ENCODE peak calls at places on chromosomes 2 and 18, in six cellular contexts. Z is GM12878, V is IMR-90, D is HepG2, E is K562, W is A549. H is an unnamed sample.

GRCh38 chr2:119011162-119011909 is 69.3 kb downstream of the MARCO start:
- DNase-seq in Z (no peak), V (peak), D (peak), E (peak), W (peak), H (peak)

GRCh38 chr18:50405582-50406271 is 30.9 kb downstream of the SKA1 start:
- DNase-seq in Z (no peak), V (no peak), D (no peak), E (no peak), W (no peak), H (no peak)

GRCh38 chr18:50709215-50709614 is 110.6 kb downstream of the MRO start:
- DNase-seq in Z (no peak), V (no peak), D (no peak), E (no peak), W (no peak), H (no peak)

GRCh38 chr2:51013870-51014526 is 17.9 kb downstream of the NRXN1 start:
- DNase-seq in Z (no peak), V (peak), D (no peak), E (no peak), W (no peak), H (no peak)

GRCh38 chr2:242019344-242019743 is 149.8 kb downstream of the RTP5 start:
- DNase-seq in Z (no peak), V (no peak), D (no peak), E (no peak), W (no peak), H (no peak)

GRCh38 chr2:12110074-12110473 is 363.6 kb downstream of the LPIN1 start:
- DNase-seq in Z (no peak), V (peak), D (no peak), E (no peak), W (no peak), H (no peak)

GRCh38 chr18:61833387-61833786 is 59.4 kb downstream of the RNF152 start:
- DNase-seq in Z (peak), V (peak), D (no peak), E (no peak), W (no peak), H (no peak)

GRCh38 chr2:137223722-137224121 is 458.4 kb downstream of the THSD7B start:
- DNase-seq in Z (no peak), V (no peak), D (no peak), E (no peak), W (no peak), H (no peak)

GRCh38 chr2:150136407-150136806 is 351.1 kb downstream of the RND3 start:
- DNase-seq in Z (no peak), V (no peak), D (no peak), E (no peak), W (no peak), H (no peak)

GRCh38 chr18:10536270-10536669 is 10.4 kb downstream of the NAPG start:
- DNase-seq in Z (no peak), V (peak), D (no peak), E (no peak), W (no peak), H (no peak)

GRCh38 chr18:42028232-42028832 is 73.3 kb downstream of the PIK3C3 start:
- DNase-seq in Z (no peak), V (peak), D (peak), E (peak), W (peak), H (peak)

GRCh38 chr2:238946586-238947242 is 98.8 kb downstream of the TWIST2 start:
- DNase-seq in Z (no peak), V (no peak), D (no peak), E (no peak), W (no peak), H (no peak)

GRCh38 chr18:6009751-6010150 is 114.4 kb upstream of the TMEM200C start:
- DNase-seq in Z (no peak), V (peak), D (no peak), E (no peak), W (no peak), H (no peak)

GRCh38 chr2:215749092-215749957 is 264.0 kb downstream of the MREG start:
- DNase-seq in Z (no peak), V (peak), D (peak), E (no peak), W (no peak), H (no peak)

GRCh38 chr2:218010838-218011616 is 8.2 kb upstream of the TNS1 start:
- DNase-seq in Z (no peak), V (no peak), D (no peak), E (no peak), W (no peak), H (peak)

GRCh38 chr2:32626591-32627221 is 1.1 kb upstream of the TTC27 start:
- DNase-seq in Z (no peak), V (no peak), D (no peak), E (no peak), W (no peak), H (no peak)

GRCh38 chr18:55588876-55589595 is 1.0 kb upstream of the TCF4 start:
- DNase-seq in Z (no peak), V (peak), D (no peak), E (no peak), W (no peak), H (no peak)

GRCh38 chr2:158725496-158725895 is 69.6 kb upstream of the DAPL1 start:
- DNase-seq in Z (no peak), V (no peak), D (no peak), E (no peak), W (no peak), H (no peak)

GRCh38 chr2:133512121-133512520 is 56.1 kb downstream of the NCKAP5 start:
- DNase-seq in Z (no peak), V (no peak), D (no peak), E (no peak), W (no peak), H (no peak)

GRCh38 chr18:69400976-69401474 is 337 bp downstream of the DOK6 start:
- DNase-seq in Z (no peak), V (peak), D (no peak), E (no peak), W (peak), H (peak)

GRCh38 chr18:10059610-10060468 is 146.0 kb downstream of the VAPA start:
- DNase-seq in Z (no peak), V (peak), D (no peak), E (no peak), W (no peak), H (no peak)

GRCh38 chr18:80253871-80254492 is 6.7 kb upstream of the PARD6G start:
- DNase-seq in Z (no peak), V (no peak), D (no peak), E (peak), W (no peak), H (peak)

GRCh38 chr2:213187833-213188532 is 36.6 kb upstream of the IKZF2 start:
- DNase-seq in Z (no peak), V (peak), D (peak), E (no peak), W (peak), H (no peak)

GRCh38 chr2:105597831-105598293 is 146.8 kb upstream of the NCK2 start:
- DNase-seq in Z (no peak), V (no peak), D (no peak), E (no peak), W (no peak), H (no peak)

GRCh38 chr2:32611366-32611765 is 16.5 kb upstream of the TTC27 start:
- DNase-seq in Z (no peak), V (no peak), D (peak), E (no peak), W (no peak), H (no peak)

GRCh38 chr2:42296226-42296625 is 64.8 kb downstream of the COX7A2L start:
- DNase-seq in Z (peak), V (no peak), D (no peak), E (no peak), W (no peak), H (no peak)

GRCh38 chr2:114010001-114010400 is 120.1 kb downstream of the ACTR3 start:
- DNase-seq in Z (no peak), V (peak), D (no peak), E (no peak), W (no peak), H (no peak)

GRCh38 chr2:201261471-201261870 is 1.1 kb downstream of the CASP8 start:
- DNase-seq in Z (no peak), V (no peak), D (no peak), E (no peak), W (no peak), H (no peak)

GRCh38 chr2:63189026-63189425 is 138.4 kb downstream of the OTX1 start:
- DNase-seq in Z (peak), V (peak), D (peak), E (peak), W (peak), H (peak)

GRCh38 chr2:134399096-134399495 is 145.2 kb downstream of the MGAT5 start:
- DNase-seq in Z (no peak), V (no peak), D (no peak), E (no peak), W (no peak), H (no peak)

GRCh38 chr2:231191896-231192872 is 6.2 kb upstream of the ARMC9 start:
- DNase-seq in Z (no peak), V (peak), D (peak), E (peak), W (peak), H (peak)
- TF ChIP-seq BHLHE40 in Z (no peak), V (no peak), D (no peak), E (no peak), W (no peak), H (no peak)

GRCh38 chr2:240965296-240965904 is 33.0 kb upstream of the SNED1 start:
- DNase-seq in Z (no peak), V (no peak), D (no peak), E (no peak), W (no peak), H (no peak)

GRCh38 chr2:240963065-240963375 is 35.4 kb upstream of the SNED1 start:
- DNase-seq in Z (no peak), V (no peak), D (no peak), E (no peak), W (no peak), H (no peak)

GRCh38 chr2:240963376-240964220 is 34.8 kb upstream of the SNED1 start:
- DNase-seq in Z (no peak), V (no peak), D (no peak), E (no peak), W (no peak), H (no peak)

GRCh38 chr2:240964854-240965295 is 33.5 kb upstream of the SNED1 start:
- DNase-seq in Z (no peak), V (no peak), D (no peak), E (no peak), W (no peak), H (no peak)

GRCh38 chr2:240964221-240964853 is 34.1 kb upstream of the SNED1 start:
- DNase-seq in Z (no peak), V (no peak), D (no peak), E (no peak), W (no peak), H (no peak)
- TF ChIP-seq BHLHE40 in Z (no peak), V (no peak), D (no peak), E (no peak), W (no peak), H (no peak)

DNA sequence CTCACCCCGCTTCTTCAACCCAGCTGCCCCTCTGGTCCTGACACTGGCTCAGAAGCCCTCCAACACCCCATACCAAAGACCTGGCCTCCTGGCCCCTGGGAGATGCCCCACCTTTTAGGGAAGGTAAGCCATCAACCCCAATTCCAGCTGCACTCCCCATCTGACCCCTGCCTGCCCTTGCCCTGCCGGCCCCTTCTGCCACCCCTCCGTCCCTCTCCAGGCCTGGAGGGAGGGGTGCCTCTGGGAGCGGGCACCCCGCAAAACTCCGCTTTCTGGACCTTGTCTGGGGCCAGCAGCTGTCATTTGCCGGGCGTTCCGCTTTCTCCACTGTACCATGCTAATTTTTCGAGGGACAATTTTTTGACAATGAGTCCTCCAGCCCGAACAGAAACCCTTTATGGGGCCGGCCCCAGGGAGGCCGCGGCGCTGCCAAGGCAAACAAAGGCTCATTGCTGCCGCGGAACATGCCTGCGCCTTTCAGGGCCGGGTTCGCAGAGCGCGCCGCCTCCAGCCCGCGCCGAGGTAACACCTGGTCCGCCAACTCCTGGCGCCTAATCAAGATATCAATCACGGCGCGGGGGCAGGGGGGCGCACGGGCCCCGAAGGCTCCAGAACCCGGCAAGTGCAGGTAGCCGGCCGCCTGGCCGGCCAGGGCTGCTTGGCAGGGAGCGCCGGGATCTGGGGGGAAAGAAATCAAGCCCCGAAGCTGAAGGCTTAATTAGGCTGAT is 96.0 kb downstream of the INHBB start:
- DNase-seq in Z (no peak), V (peak), D (peak), E (no peak), W (no peak), H (no peak)
- TF ChIP-seq BHLHE40 in Z (no peak), V (no peak), D (no peak), E (no peak), W (no peak), H (no peak)

GRCh38 chr18:63135101-63135500 is 184.5 kb downstream of the BCL2 start:
- DNase-seq in Z (no peak), V (no peak), D (no peak), E (no peak), W (no peak), H (no peak)
- TF ChIP-seq BHLHE40 in Z (no peak), V (no peak), D (no peak), E (no peak), W (no peak), H (no peak)

GRCh38 chr18:34223164-34223892 is 1.4 kb downstream of the NOL4 start:
- DNase-seq in Z (no peak), V (no peak), D (no peak), E (no peak), W (no peak), H (peak)

GRCh38 chr18:34222396-34223163 is 2.1 kb downstream of the NOL4 start:
- DNase-seq in Z (no peak), V (no peak), D (no peak), E (no peak), W (no peak), H (peak)

GRCh38 chr18:34222025-34222395 is 2.7 kb downstream of the NOL4 start:
- DNase-seq in Z (no peak), V (no peak), D (no peak), E (no peak), W (no peak), H (peak)

GRCh38 chr18:34223893-34224422 is 755 bp downstream of the NOL4 start:
- DNase-seq in Z (no peak), V (no peak), D (no peak), E (no peak), W (no peak), H (no peak)

DNA sequence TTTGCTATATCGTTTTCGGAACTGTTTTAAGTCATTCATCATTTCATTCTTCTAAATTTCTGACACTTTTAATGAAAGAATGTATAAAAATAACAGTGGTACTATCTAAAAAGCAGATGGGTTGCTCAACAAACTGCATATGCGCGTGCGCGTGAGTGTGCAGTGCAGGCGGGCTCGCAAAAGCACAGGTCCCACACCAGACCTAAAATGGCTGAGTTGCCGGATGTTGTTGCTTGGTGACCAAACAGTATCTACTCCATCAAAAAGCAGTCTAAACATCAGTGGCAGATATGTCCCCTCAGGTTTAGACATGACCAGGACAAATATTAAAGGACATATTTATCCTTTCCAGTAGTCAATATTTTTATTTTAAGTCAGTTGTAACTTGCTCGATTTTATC is 5.1 kb downstream of the NOL4 start:
- DNase-seq in Z (no peak), V (no peak), D (no peak), E (no peak), W (no peak), H (no peak)
- TF ChIP-seq BHLHE40 in Z (no peak), V (no peak), D (no peak), E (no peak), W (no peak), H (no peak)

GRCh38 chr2:48693645-48694044 is 61.9 kb downstream of the LHCGR start:
- DNase-seq in Z (no peak), V (peak), D (no peak), E (no peak), W (no peak), H (no peak)
- TF ChIP-seq BHLHE40 in Z (no peak), V (no peak), D (no peak), E (no peak), W (no peak), H (no peak)

DNA sequence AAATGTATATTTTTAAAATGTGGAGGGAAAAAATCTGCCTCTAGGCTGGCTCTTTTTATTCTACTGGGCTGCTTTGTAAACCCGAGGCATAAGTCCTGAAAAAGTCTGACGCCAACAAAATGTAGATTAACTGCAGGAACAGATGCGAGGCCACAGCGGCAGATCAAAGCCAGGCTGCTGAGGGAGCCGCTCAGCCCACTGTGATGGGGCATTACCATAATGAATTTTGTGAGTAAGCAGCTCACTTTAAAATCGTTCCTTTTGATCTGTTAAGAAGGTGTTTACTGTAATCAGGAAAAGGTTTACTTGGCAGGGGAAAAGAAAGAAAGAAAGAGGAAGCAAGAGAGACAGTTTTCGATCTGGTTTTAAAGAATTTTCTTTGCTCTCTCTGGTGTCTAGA is 269.0 kb downstream of the ICOS start:
- DNase-seq in Z (no peak), V (no peak), D (no peak), E (no peak), W (no peak), H (no peak)
- TF ChIP-seq BHLHE40 in Z (no peak), V (no peak), D (no peak), E (no peak), W (no peak), H (no peak)

DNA sequence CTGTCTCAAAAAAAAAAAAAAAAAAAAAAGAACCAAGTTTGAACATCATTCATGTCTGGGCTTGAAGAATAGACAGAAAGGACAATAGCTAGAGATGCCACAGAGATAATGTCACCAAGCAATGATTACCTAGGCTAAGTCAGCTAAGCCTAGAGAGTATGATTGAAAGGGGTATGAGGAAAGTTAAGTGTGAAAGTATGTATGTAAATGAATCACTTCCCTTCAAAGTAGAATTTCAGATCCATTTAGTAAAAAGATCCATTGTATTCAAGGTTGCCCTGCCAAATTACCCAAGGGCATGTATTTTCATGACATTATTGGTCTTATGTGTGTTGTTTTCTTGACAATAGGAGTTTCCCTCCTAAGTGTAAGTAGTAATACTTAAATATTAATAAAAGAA is 34.1 kb upstream of the SLC39A10 start:
- DNase-seq in Z (no peak), V (peak), D (peak), E (no peak), W (no peak), H (no peak)
- TF ChIP-seq BHLHE40 in Z (no peak), V (no peak), D (no peak), E (no peak), W (no peak), H (no peak)